ENCODE peak calls at places on chromosomes 2 and 18, in seven cellular contexts. U, Z, T, J, M, L and S are unnamed samples.

GRCh38 chr2:113156278-113157107 is 17.3 kb upstream of the PSD4 start:
- DNase-seq in Z (no peak), M (no peak), U (no peak), L (no peak), T (no peak), J (no peak), S (no peak)

GRCh38 chr2:138633049-138633448 is 131.5 kb downstream of the SPOPL start:
- DNase-seq in L (no peak), T (no peak), U (no peak), J (no peak), M (no peak), Z (no peak), S (no peak)

GRCh38 chr2:239192456-239192855 is 208.4 kb downstream of the HDAC4 start:
- DNase-seq in J (no peak), T (no peak), Z (no peak), L (no peak), U (peak), M (no peak), S (no peak)

GRCh38 chr18:50729986-50730385 is 89.8 kb downstream of the MRO start:
- DNase-seq in L (no peak), J (no peak), Z (no peak), U (no peak), T (no peak), M (no peak), S (no peak)

GRCh38 chr18:34947711-34948125 is 93.5 kb upstream of the MAPRE2 start:
- DNase-seq in M (peak), U (no peak), Z (no peak), T (peak), L (no peak), J (peak), S (peak)

GRCh38 chr2:170486730-170487129 is 228.4 kb upstream of the SP5 start:
- DNase-seq in T (no peak), Z (no peak), L (no peak), U (no peak), M (no peak), J (no peak), S (no peak)

GRCh38 chr18:56987236-56987635 is 159.7 kb upstream of the BOD1L2 start:
- DNase-seq in T (no peak), J (no peak), U (no peak), M (no peak), L (no peak), Z (no peak), S (no peak)

GRCh38 chr2:215929602-215930335 is 83.6 kb downstream of the MREG start:
- DNase-seq in M (peak), T (no peak), L (no peak), U (no peak), J (peak), Z (no peak), S (peak)

GRCh38 chr2:455046-455705 is 167.3 kb upstream of the ALKAL2 start:
- DNase-seq in J (no peak), M (no peak), Z (no peak), U (no peak), L (no peak), T (no peak), S (no peak)

GRCh38 chr2:187408926-187409325 is 39.1 kb downstream of the CALCRL start:
- DNase-seq in T (no peak), L (no peak), U (no peak), J (no peak), M (no peak), Z (no peak), S (no peak)

GRCh38 chr2:129483366-129483765 is 496.1 kb upstream of the RAB6C start:
- DNase-seq in U (no peak), Z (no peak), L (no peak), J (no peak), T (no peak), M (no peak), S (no peak)

GRCh38 chr2:195646424-195646823 is 10.6 kb upstream of the SLC39A10 start:
- DNase-seq in Z (no peak), T (no peak), L (no peak), M (no peak), U (no peak), J (no peak), S (no peak)

GRCh38 chr2:53381271-53381670 is 386.3 kb upstream of the CHAC2 start:
- DNase-seq in T (no peak), Z (no peak), J (no peak), L (no peak), U (no peak), M (no peak), S (no peak)

GRCh38 chr18:69261436-69261835 is 139.3 kb upstream of the DOK6 start:
- DNase-seq in M (peak), Z (no peak), L (no peak), U (no peak), J (no peak), T (no peak), S (no peak)

GRCh38 chr2:152782171-152782570 is 63.8 kb downstream of the ARL6IP6 start:
- DNase-seq in M (no peak), Z (no peak), U (no peak), J (no peak), L (no peak), T (no peak), S (no peak)

GRCh38 chr2:96832751-96833507 is 10.9 kb downstream of the ANKRD23 start:
- DNase-seq in L (no peak), Z (no peak), M (no peak), T (peak), J (peak), U (no peak), S (peak)

GRCh38 chr2:127094509-127095366 is 12.2 kb downstream of the BIN1 start:
- DNase-seq in M (no peak), U (no peak), T (no peak), Z (no peak), J (peak), L (no peak), S (no peak)

GRCh38 chr2:162258686-162259085 is 15.4 kb upstream of the FAP start:
- DNase-seq in T (no peak), Z (no peak), M (no peak), U (no peak), J (peak), L (no peak), S (peak)

GRCh38 chr18:58605027-58606020 is 23.6 kb downstream of the ALPK2 start:
- DNase-seq in J (peak), Z (no peak), L (peak), T (peak), M (peak), U (no peak), S (peak)

GRCh38 chr18:55320399-55321255 is 267.4 kb downstream of the TCF4 start:
- DNase-seq in Z (no peak), U (no peak), L (no peak), T (no peak), J (peak), M (peak), S (no peak)

GRCh38 chr2:190636362-190636761 is 12.5 kb upstream of the NAB1 start:
- DNase-seq in T (peak), U (no peak), J (peak), L (no peak), M (peak), Z (no peak), S (peak)

GRCh38 chr18:45760443-45761036 is 36.6 kb downstream of the SLC14A1 start:
- DNase-seq in U (no peak), T (no peak), J (peak), Z (no peak), M (no peak), L (no peak), S (no peak)